ENCODE peak calls at places on chromosome 13, in nine cellular contexts. E is OCI-LY7, N is heart right ventricle, O is astrocyte of the spinal cord, B is HFFc6, Y is heart left ventricle, W is right atrium auricular region, Z is choroid plexus epithelial cell, K is left lung. L is an unnamed sample.

GRCh38 chr13:27229642-27230041 is 21.7 kb upstream of the RPL21 start:
- DNase-seq in Y (no peak), N (no peak), E (no peak), O (no peak), W (no peak), Z (no peak), K (no peak), B (no peak), L (no peak)

GRCh38 chr13:69623973-69624372 is 483.7 kb upstream of the ATXN8OS start:
- DNase-seq in E (no peak), K (no peak), W (no peak), B (no peak), O (no peak), N (no peak), Y (no peak), Z (no peak), L (no peak)

GRCh38 chr13:92074658-92075057 is 676.2 kb downstream of the GPC5 start:
- DNase-seq in K (no peak), Z (peak), Y (no peak), O (peak), B (no peak), N (no peak), W (no peak), E (peak), L (peak)

GRCh38 chr13:102289606-102290005 is 112.2 kb downstream of the FGF14 start:
- DNase-seq in W (no peak), N (no peak), B (no peak), O (no peak), Z (peak), E (no peak), Y (no peak), K (no peak), L (peak)

GRCh38 chr13:104286566-104287290 is 1220.5 kb upstream of the SLC10A2 start:
- DNase-seq in N (no peak), Z (peak), E (no peak), W (no peak), O (no peak), K (no peak), Y (no peak), B (no peak), L (no peak)

GRCh38 chr13:110448230-110448629 is 113.3 kb downstream of the RAB20 start:
- DNase-seq in B (peak), W (no peak), K (no peak), E (no peak), Z (peak), Y (no peak), N (no peak), O (peak), L (peak)

GRCh38 chr13:28558567-28558966 is 63.6 kb upstream of the FLT1 start:
- DNase-seq in Z (peak), O (no peak), E (no peak), Y (peak), B (no peak), W (no peak), K (no peak), N (peak), L (no peak)

GRCh38 chr13:114000151-114001040 is 26.5 kb upstream of the C13orf46 start:
- DNase-seq in N (no peak), B (no peak), K (no peak), E (no peak), W (no peak), Y (peak), O (no peak), Z (no peak), L (no peak)

GRCh38 chr13:100330662-100331061 is 241.8 kb downstream of the PCCA start:
- DNase-seq in Y (no peak), Z (peak), K (no peak), N (no peak), B (no peak), O (peak), E (no peak), W (no peak), L (no peak)

GRCh38 chr13:100039740-100040139 is 49.2 kb upstream of the PCCA start:
- DNase-seq in Z (peak), Y (no peak), N (no peak), W (no peak), E (no peak), K (no peak), B (peak), O (peak), L (no peak)

GRCh38 chr13:30698023-30698422 is 37.3 kb upstream of the ALOX5AP start:
- DNase-seq in K (no peak), O (peak), W (no peak), B (peak), Y (no peak), E (no peak), Z (peak), N (no peak), L (no peak)

GRCh38 chr13:85974604-85975366 is 175.6 kb upstream of the SLITRK6 start:
- DNase-seq in B (no peak), K (no peak), N (no peak), Z (peak), W (no peak), Y (no peak), E (no peak), O (no peak), L (peak)

GRCh38 chr13:50512602-50513527 is 330.6 kb downstream of the DLEU7 start:
- DNase-seq in Y (peak), E (peak), Z (peak), K (peak), N (peak), W (peak), B (no peak), O (peak), L (no peak)

GRCh38 chr13:64239372-64239771 is 2823.7 kb upstream of the PCDH20 start:
- DNase-seq in W (no peak), K (no peak), E (no peak), O (peak), Y (no peak), Z (peak), N (no peak), B (peak), L (no peak)

GRCh38 chr13:110030394-110030928 is 244.1 kb upstream of the IRS2 start:
- DNase-seq in O (no peak), B (no peak), Y (no peak), N (no peak), Z (no peak), K (no peak), E (no peak), W (no peak), L (no peak)

GRCh38 chr13:25692156-25692555 is 320.4 kb downstream of the ATP8A2 start:
- DNase-seq in E (no peak), B (no peak), O (no peak), Y (no peak), K (no peak), W (no peak), Z (no peak), N (no peak), L (no peak)

GRCh38 chr13:52835071-52835793 is 13.2 kb downstream of the PCDH8 start:
- DNase-seq in K (no peak), Y (no peak), E (no peak), N (no peak), O (no peak), B (no peak), W (no peak), Z (no peak), L (no peak)

GRCh38 chr13:52832268-52832667 is 16.2 kb downstream of the PCDH8 start:
- DNase-seq in Y (no peak), W (no peak), Z (no peak), B (no peak), K (no peak), N (no peak), O (no peak), E (no peak), L (peak)

GRCh38 chr13:52833261-52833660 is 15.2 kb downstream of the PCDH8 start:
- DNase-seq in E (no peak), B (no peak), Z (no peak), W (no peak), N (no peak), Y (no peak), K (no peak), O (no peak), L (no peak)

GRCh38 chr13:52827839-52828238 is 20.6 kb downstream of the PCDH8 start:
- DNase-seq in Z (no peak), Y (no peak), E (no peak), O (no peak), B (no peak), N (no peak), W (no peak), K (no peak), L (no peak)

GRCh38 chr13:52830946-52831345 is 17.5 kb downstream of the PCDH8 start:
- DNase-seq in K (no peak), B (no peak), N (no peak), Z (peak), O (no peak), Y (no peak), E (no peak), W (no peak), L (peak)
- TF ChIP-seq CTCF in K (no peak), B (no peak), N (no peak), Z (no peak), O (no peak), Y (no peak), E (no peak), W (no peak), L (no peak)

GRCh38 chr13:48784906-48785555 is 131.3 kb downstream of the CYSLTR2 start:
- DNase-seq in K (no peak), N (no peak), Z (peak), W (no peak), Y (no peak), B (no peak), E (no peak), O (no peak), L (no peak)
- TF ChIP-seq CTCF in K (no peak), N (no peak), Z (no peak), W (no peak), Y (no peak), B (no peak), E (no peak), O (no peak), L (no peak)

DNA sequence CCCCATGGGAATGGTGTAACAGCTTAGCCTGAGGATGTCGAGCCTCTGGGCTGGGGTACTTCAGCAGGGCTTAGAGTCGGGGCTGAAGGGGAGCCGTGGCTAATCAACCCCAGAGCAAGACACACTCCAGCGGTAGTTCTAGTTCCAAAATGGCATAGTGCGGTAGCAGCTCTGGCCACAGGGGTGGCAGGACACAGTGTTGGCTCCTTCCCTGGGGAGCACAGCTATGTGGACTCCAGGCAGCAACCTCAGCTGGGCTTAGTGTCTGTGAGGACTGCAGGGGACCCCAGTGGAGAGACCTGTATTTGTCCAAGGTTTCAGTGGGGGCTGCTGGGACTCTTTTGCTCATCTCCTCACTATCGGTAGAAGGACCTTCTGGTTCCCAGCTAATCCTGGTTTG is 70.8 kb upstream of the PCDH20 start:
- DNase-seq in O (no peak), N (no peak), K (no peak), E (no peak), B (no peak), Z (no peak), Y (no peak), W (no peak), L (no peak)
- TF ChIP-seq CTCF in O (no peak), N (no peak), K (no peak), E (no peak), B (no peak), Z (no peak), Y (no peak), W (no peak), L (no peak)

GRCh38 chr13:112447761-112448603 is 71.8 kb downstream of the SPACA7 start:
- DNase-seq in E (no peak), N (no peak), W (peak), B (no peak), Y (no peak), Z (no peak), K (no peak), O (no peak), L (no peak)
- TF ChIP-seq CTCF in E (no peak), N (no peak), W (no peak), B (no peak), Y (no peak), Z (no peak), K (no peak), O (no peak), L (no peak)

DNA sequence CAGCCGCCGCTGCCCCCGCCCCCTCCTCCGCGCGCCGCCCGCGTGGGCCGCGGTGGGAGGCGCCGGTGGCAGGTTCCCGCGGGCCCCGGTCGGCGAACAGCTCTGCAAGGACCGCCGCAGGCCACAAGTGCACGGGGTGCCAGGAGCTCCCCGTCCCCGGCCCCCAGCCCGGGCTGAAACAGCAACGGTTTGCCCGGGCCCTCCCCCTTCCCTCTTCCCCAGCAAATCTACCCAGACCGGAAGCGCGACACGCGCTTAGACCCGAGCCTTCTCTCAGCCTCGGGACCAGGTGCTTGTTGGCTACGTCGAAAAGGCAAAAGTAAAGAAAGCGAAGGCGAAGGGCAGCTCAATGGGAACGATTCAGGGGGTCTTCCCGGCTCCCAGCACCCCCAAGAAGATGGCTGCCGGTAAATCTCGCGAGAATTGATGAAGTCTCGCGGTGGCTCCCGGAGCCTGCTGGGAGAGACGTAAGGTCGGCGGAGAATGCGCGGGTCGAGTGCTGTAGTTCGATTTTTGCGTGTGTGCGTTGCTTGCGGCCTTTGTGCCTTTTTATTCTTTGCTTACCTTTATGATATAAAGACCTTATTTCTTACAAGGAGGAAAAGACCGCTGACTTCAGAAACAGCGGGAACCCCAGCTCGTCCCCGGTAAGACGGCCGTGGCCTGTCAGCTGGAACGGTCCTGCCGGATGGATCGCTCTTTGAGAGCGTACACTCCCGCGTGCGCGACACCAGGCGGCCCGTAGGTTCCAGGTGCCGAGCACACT is at the start of gene RBM26:
- DNase-seq in Y (peak), O (peak), N (peak), B (peak), Z (peak), K (peak), W (peak), E (peak), L (peak)
- TF ChIP-seq CTCF in Y (no peak), O (no peak), N (no peak), B (no peak), Z (peak), K (no peak), W (peak), E (peak), L (no peak)

GRCh38 chr13:97182065-97182890 is 39.9 kb upstream of the MBNL2 start:
- DNase-seq in E (no peak), O (no peak), K (no peak), N (no peak), Z (no peak), W (no peak), B (no peak), Y (no peak), L (no peak)

GRCh38 chr13:97189943-97190342 is 32.2 kb upstream of the MBNL2 start:
- DNase-seq in Z (no peak), N (no peak), K (no peak), E (no peak), W (no peak), Y (no peak), O (no peak), B (no peak), L (no peak)

GRCh38 chr13:97188207-97188606 is 33.9 kb upstream of the MBNL2 start:
- DNase-seq in O (no peak), K (no peak), B (no peak), Z (no peak), W (no peak), Y (no peak), N (no peak), E (no peak), L (no peak)

GRCh38 chr13:97185751-97186150 is 36.4 kb upstream of the MBNL2 start:
- DNase-seq in Z (no peak), E (no peak), K (no peak), B (no peak), Y (no peak), N (no peak), O (no peak), W (no peak), L (no peak)

GRCh38 chr13:97185291-97185690 is 36.8 kb upstream of the MBNL2 start:
- DNase-seq in O (no peak), E (no peak), Y (no peak), N (no peak), W (no peak), B (no peak), Z (no peak), K (no peak), L (no peak)
- TF ChIP-seq CTCF in O (no peak), E (no peak), Y (no peak), N (no peak), W (no peak), B (no peak), Z (no peak), K (no peak), L (no peak)

GRCh38 chr13:23572836-23573235 is 2.6 kb downstream of the TNFRSF19 start:
- DNase-seq in B (no peak), O (no peak), Y (no peak), W (no peak), E (no peak), K (no peak), N (no peak), Z (no peak), L (no peak)

GRCh38 chr13:23567792-23568480 is 2.3 kb upstream of the TNFRSF19 start:
- DNase-seq in Y (no peak), O (no peak), W (no peak), Z (peak), N (no peak), B (no peak), E (no peak), K (no peak), L (peak)

GRCh38 chr13:23570099-23570926 is at the start of gene TNFRSF19:
- DNase-seq in Y (peak), E (no peak), W (peak), N (peak), O (peak), B (peak), K (no peak), Z (peak), L (no peak)

GRCh38 chr13:23574421-23574820 is 4.2 kb downstream of the TNFRSF19 start:
- DNase-seq in O (no peak), W (no peak), N (no peak), Y (no peak), Z (no peak), B (no peak), K (no peak), E (no peak), L (no peak)

GRCh38 chr13:23570931-23571330 is 719 bp downstream of the TNFRSF19 start:
- DNase-seq in N (no peak), K (no peak), Y (no peak), W (no peak), B (no peak), Z (peak), E (no peak), O (peak), L (no peak)
- TF ChIP-seq CTCF in N (no peak), K (no peak), Y (peak), W (peak), B (peak), Z (peak), E (no peak), O (peak), L (no peak)

DNA sequence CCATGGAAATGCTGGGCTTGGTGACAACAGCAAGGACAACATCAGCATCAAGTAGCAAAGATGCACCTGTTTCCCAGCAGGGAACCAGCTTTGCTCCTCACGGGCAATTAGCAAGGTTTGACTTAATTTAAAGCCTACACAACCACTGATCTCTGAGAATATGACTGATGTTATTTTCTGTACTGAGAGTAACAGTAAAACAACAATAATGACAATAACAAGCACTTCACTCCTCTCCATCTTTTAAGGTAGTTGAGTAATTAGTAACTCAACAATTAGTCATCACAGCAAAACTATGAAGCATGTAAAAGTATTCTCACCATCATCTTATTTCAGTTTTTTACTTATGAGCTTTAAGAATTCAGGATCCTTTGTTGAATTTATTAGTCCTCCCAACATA is 37.3 kb downstream of the ENOX1 start:
- DNase-seq in E (no peak), Z (no peak), N (no peak), W (no peak), Y (no peak), K (no peak), B (no peak), O (no peak), L (no peak)
- TF ChIP-seq CTCF in E (no peak), Z (no peak), N (no peak), W (no peak), Y (no peak), K (no peak), B (no peak), O (no peak), L (no peak)

GRCh38 chr13:98345103-98345899 is 168.2 kb upstream of the RNF113B start:
- DNase-seq in K (no peak), W (no peak), Y (no peak), E (no peak), B (no peak), Z (peak), O (no peak), N (no peak), L (no peak)
- TF ChIP-seq CTCF in K (no peak), W (no peak), Y (no peak), E (no peak), B (no peak), Z (peak), O (no peak), N (no peak), L (no peak)